ENCODE peak calls at places on chromosomes 12 and 14, in ten cellular contexts. One of them, this sample, is unnamed.

GRCh38 chr14:25909361-25909760 is 688.5 kb downstream of the NOVA1 start:
- DNase-seq in EL: no peak
- DNase-seq in activated T-helper 1 cell treated with Interleukin-2 at 50 U/mL for 16 hours: no peak
- DNase-seq in stimulated activated CD4-positive, alpha-beta T cell treated with anti-CD3 and anti-CD28 coated beads, Interleukin-12 subunit alpha, Interleukin-12 subunit beta, amount 100 ng/mL, for 24 hours: no peak
- DNase-seq in heart right ventricle: no peak
- DNase-seq in fibroblast of mammary gland: peak; percentile 57
- DNase-seq in T-helper 2 cell: no peak
- DNase-seq in fibroblast of lung: no peak
- DNase-seq in A172: no peak
- DNase-seq in AG10803: no peak
- DNase-seq in this sample: no peak

GRCh38 chr14:52877628-52878027 is 73.2 kb downstream of the FERMT2 start:
- DNase-seq in EL: peak; percentile 29
- DNase-seq in activated T-helper 1 cell treated with Interleukin-2 at 50 U/mL for 16 hours: no peak
- DNase-seq in stimulated activated CD4-positive, alpha-beta T cell treated with anti-CD3 and anti-CD28 coated beads, Interleukin-12 subunit alpha, Interleukin-12 subunit beta, amount 100 ng/mL, for 24 hours: no peak
- DNase-seq in heart right ventricle: no peak
- DNase-seq in fibroblast of mammary gland: peak; percentile 69
- DNase-seq in T-helper 2 cell: no peak
- DNase-seq in fibroblast of lung: peak; percentile 80
- DNase-seq in A172: no peak
- DNase-seq in AG10803: peak; percentile 63
- DNase-seq in this sample: no peak

GRCh38 chr12:132617822-132618682 is 524 bp upstream of the P2RX2 start:
- DNase-seq in EL: no peak
- DNase-seq in activated T-helper 1 cell treated with Interleukin-2 at 50 U/mL for 16 hours: no peak
- DNase-seq in stimulated activated CD4-positive, alpha-beta T cell treated with anti-CD3 and anti-CD28 coated beads, Interleukin-12 subunit alpha, Interleukin-12 subunit beta, amount 100 ng/mL, for 24 hours: no peak
- DNase-seq in heart right ventricle: no peak
- DNase-seq in fibroblast of mammary gland: no peak
- DNase-seq in T-helper 2 cell: no peak
- DNase-seq in fibroblast of lung: no peak
- DNase-seq in A172: no peak
- DNase-seq in AG10803: no peak
- DNase-seq in this sample: no peak

GRCh38 chr12:128808651-128809050 is 15.1 kb downstream of the SLC15A4 start:
- DNase-seq in EL: no peak
- DNase-seq in activated T-helper 1 cell treated with Interleukin-2 at 50 U/mL for 16 hours: no peak
- DNase-seq in stimulated activated CD4-positive, alpha-beta T cell treated with anti-CD3 and anti-CD28 coated beads, Interleukin-12 subunit alpha, Interleukin-12 subunit beta, amount 100 ng/mL, for 24 hours: no peak
- DNase-seq in heart right ventricle: no peak
- DNase-seq in fibroblast of mammary gland: no peak
- DNase-seq in T-helper 2 cell: no peak
- DNase-seq in fibroblast of lung: no peak
- DNase-seq in A172: no peak
- DNase-seq in AG10803: no peak
- DNase-seq in this sample: no peak

GRCh38 chr14:33734387-33734786 is 216.5 kb downstream of the EGLN3 start:
- DNase-seq in EL: no peak
- DNase-seq in activated T-helper 1 cell treated with Interleukin-2 at 50 U/mL for 16 hours: no peak
- DNase-seq in stimulated activated CD4-positive, alpha-beta T cell treated with anti-CD3 and anti-CD28 coated beads, Interleukin-12 subunit alpha, Interleukin-12 subunit beta, amount 100 ng/mL, for 24 hours: no peak
- DNase-seq in heart right ventricle: no peak
- DNase-seq in fibroblast of mammary gland: no peak
- DNase-seq in T-helper 2 cell: peak; percentile 30
- DNase-seq in fibroblast of lung: no peak
- DNase-seq in A172: no peak
- DNase-seq in AG10803: no peak
- DNase-seq in this sample: no peak

GRCh38 chr14:20499108-20499507 is 6.2 kb upstream of the RNASE10 start:
- DNase-seq in EL: no peak
- DNase-seq in activated T-helper 1 cell treated with Interleukin-2 at 50 U/mL for 16 hours: no peak
- DNase-seq in stimulated activated CD4-positive, alpha-beta T cell treated with anti-CD3 and anti-CD28 coated beads, Interleukin-12 subunit alpha, Interleukin-12 subunit beta, amount 100 ng/mL, for 24 hours: no peak
- DNase-seq in heart right ventricle: no peak
- DNase-seq in fibroblast of mammary gland: no peak
- DNase-seq in T-helper 2 cell: no peak
- DNase-seq in fibroblast of lung: no peak
- DNase-seq in A172: no peak
- DNase-seq in AG10803: no peak
- DNase-seq in this sample: no peak

GRCh38 chr12:132391326-132392041 is 62.1 kb upstream of the GALNT9 start:
- DNase-seq in EL: no peak
- DNase-seq in activated T-helper 1 cell treated with Interleukin-2 at 50 U/mL for 16 hours: no peak
- DNase-seq in stimulated activated CD4-positive, alpha-beta T cell treated with anti-CD3 and anti-CD28 coated beads, Interleukin-12 subunit alpha, Interleukin-12 subunit beta, amount 100 ng/mL, for 24 hours: no peak
- DNase-seq in heart right ventricle: no peak
- DNase-seq in fibroblast of mammary gland: no peak
- DNase-seq in T-helper 2 cell: no peak
- DNase-seq in fibroblast of lung: no peak
- DNase-seq in A172: no peak
- DNase-seq in AG10803: no peak
- DNase-seq in this sample: no peak

GRCh38 chr12:104790296-104791125 is 167.6 kb downstream of the SLC41A2 start:
- DNase-seq in EL: no peak
- DNase-seq in activated T-helper 1 cell treated with Interleukin-2 at 50 U/mL for 16 hours: peak; percentile 8
- DNase-seq in stimulated activated CD4-positive, alpha-beta T cell treated with anti-CD3 and anti-CD28 coated beads, Interleukin-12 subunit alpha, Interleukin-12 subunit beta, amount 100 ng/mL, for 24 hours: peak; percentile 5
- DNase-seq in heart right ventricle: peak; percentile 23
- DNase-seq in fibroblast of mammary gland: peak; percentile 10
- DNase-seq in T-helper 2 cell: peak; percentile 32
- DNase-seq in fibroblast of lung: no peak
- DNase-seq in A172: no peak
- DNase-seq in AG10803: no peak
- DNase-seq in this sample: peak; percentile 18

GRCh38 chr14:75566321-75566720 is 12.1 kb upstream of the FLVCR2 start:
- DNase-seq in EL: no peak
- DNase-seq in activated T-helper 1 cell treated with Interleukin-2 at 50 U/mL for 16 hours: peak; percentile 52
- DNase-seq in stimulated activated CD4-positive, alpha-beta T cell treated with anti-CD3 and anti-CD28 coated beads, Interleukin-12 subunit alpha, Interleukin-12 subunit beta, amount 100 ng/mL, for 24 hours: peak; percentile 76
- DNase-seq in heart right ventricle: no peak
- DNase-seq in fibroblast of mammary gland: peak; percentile 14
- DNase-seq in T-helper 2 cell: peak; percentile 97
- DNase-seq in fibroblast of lung: no peak
- DNase-seq in A172: no peak
- DNase-seq in AG10803: peak; percentile 5
- DNase-seq in this sample: no peak

GRCh38 chr14:64209428-64210165 is 84.6 kb downstream of the ESR2 start:
- DNase-seq in EL: no peak
- DNase-seq in activated T-helper 1 cell treated with Interleukin-2 at 50 U/mL for 16 hours: no peak
- DNase-seq in stimulated activated CD4-positive, alpha-beta T cell treated with anti-CD3 and anti-CD28 coated beads, Interleukin-12 subunit alpha, Interleukin-12 subunit beta, amount 100 ng/mL, for 24 hours: no peak
- DNase-seq in heart right ventricle: peak; percentile 54
- DNase-seq in fibroblast of mammary gland: peak; percentile 19
- DNase-seq in T-helper 2 cell: no peak
- DNase-seq in fibroblast of lung: peak; percentile 23
- DNase-seq in A172: no peak
- DNase-seq in AG10803: peak; percentile 63
- DNase-seq in this sample: no peak

GRCh38 chr12:55717397-55718007 is 1.7 kb downstream of the BLOC1S1 start:
- DNase-seq in EL: peak; percentile 81
- DNase-seq in activated T-helper 1 cell treated with Interleukin-2 at 50 U/mL for 16 hours: no peak
- DNase-seq in stimulated activated CD4-positive, alpha-beta T cell treated with anti-CD3 and anti-CD28 coated beads, Interleukin-12 subunit alpha, Interleukin-12 subunit beta, amount 100 ng/mL, for 24 hours: no peak
- DNase-seq in heart right ventricle: no peak
- DNase-seq in fibroblast of mammary gland: peak; percentile 94
- DNase-seq in T-helper 2 cell: no peak
- DNase-seq in fibroblast of lung: peak; percentile 85
- DNase-seq in A172: peak; percentile 75
- DNase-seq in AG10803: no peak
- DNase-seq in this sample: no peak

GRCh38 chr14:77641534-77642341 is 25.3 kb upstream of the SPTLC2 start:
- DNase-seq in EL: peak; percentile 77
- DNase-seq in activated T-helper 1 cell treated with Interleukin-2 at 50 U/mL for 16 hours: peak; percentile 52
- DNase-seq in stimulated activated CD4-positive, alpha-beta T cell treated with anti-CD3 and anti-CD28 coated beads, Interleukin-12 subunit alpha, Interleukin-12 subunit beta, amount 100 ng/mL, for 24 hours: peak; percentile 39
- DNase-seq in heart right ventricle: peak; percentile 79
- DNase-seq in fibroblast of mammary gland: peak; percentile 74
- DNase-seq in T-helper 2 cell: peak; percentile 79
- DNase-seq in fibroblast of lung: peak; percentile 47
- DNase-seq in A172: no peak
- DNase-seq in AG10803: peak; percentile 68
- DNase-seq in this sample: peak; percentile 27

GRCh38 chr12:60465060-60465459 is 869.2 kb downstream of the SLC16A7 start:
- DNase-seq in EL: no peak
- DNase-seq in activated T-helper 1 cell treated with Interleukin-2 at 50 U/mL for 16 hours: no peak
- DNase-seq in stimulated activated CD4-positive, alpha-beta T cell treated with anti-CD3 and anti-CD28 coated beads, Interleukin-12 subunit alpha, Interleukin-12 subunit beta, amount 100 ng/mL, for 24 hours: no peak
- DNase-seq in heart right ventricle: no peak
- DNase-seq in fibroblast of mammary gland: no peak
- DNase-seq in T-helper 2 cell: no peak
- DNase-seq in fibroblast of lung: no peak
- DNase-seq in A172: no peak
- DNase-seq in AG10803: no peak
- DNase-seq in this sample: no peak

GRCh38 chr14:39593339-39593738 is 161.1 kb upstream of the FBXO33 start:
- DNase-seq in EL: no peak
- DNase-seq in activated T-helper 1 cell treated with Interleukin-2 at 50 U/mL for 16 hours: no peak
- DNase-seq in stimulated activated CD4-positive, alpha-beta T cell treated with anti-CD3 and anti-CD28 coated beads, Interleukin-12 subunit alpha, Interleukin-12 subunit beta, amount 100 ng/mL, for 24 hours: no peak
- DNase-seq in heart right ventricle: no peak
- DNase-seq in fibroblast of mammary gland: peak; percentile 15
- DNase-seq in T-helper 2 cell: no peak
- DNase-seq in fibroblast of lung: no peak
- DNase-seq in A172: no peak
- DNase-seq in AG10803: no peak
- DNase-seq in this sample: no peak

GRCh38 chr12:110271015-110271414 is 10.0 kb upstream of the ATP2A2 start:
- DNase-seq in EL: no peak
- DNase-seq in activated T-helper 1 cell treated with Interleukin-2 at 50 U/mL for 16 hours: no peak
- DNase-seq in stimulated activated CD4-positive, alpha-beta T cell treated with anti-CD3 and anti-CD28 coated beads, Interleukin-12 subunit alpha, Interleukin-12 subunit beta, amount 100 ng/mL, for 24 hours: no peak
- DNase-seq in heart right ventricle: no peak
- DNase-seq in fibroblast of mammary gland: no peak
- DNase-seq in T-helper 2 cell: no peak
- DNase-seq in fibroblast of lung: no peak
- DNase-seq in A172: no peak
- DNase-seq in AG10803: no peak
- DNase-seq in this sample: no peak

GRCh38 chr12:85484387-85484786 is 204.4 kb downstream of the ALX1 start:
- DNase-seq in EL: no peak
- DNase-seq in activated T-helper 1 cell treated with Interleukin-2 at 50 U/mL for 16 hours: no peak
- DNase-seq in stimulated activated CD4-positive, alpha-beta T cell treated with anti-CD3 and anti-CD28 coated beads, Interleukin-12 subunit alpha, Interleukin-12 subunit beta, amount 100 ng/mL, for 24 hours: no peak
- DNase-seq in heart right ventricle: no peak
- DNase-seq in fibroblast of mammary gland: no peak
- DNase-seq in T-helper 2 cell: no peak
- DNase-seq in fibroblast of lung: no peak
- DNase-seq in A172: no peak
- DNase-seq in AG10803: no peak
- DNase-seq in this sample: no peak

GRCh38 chr14:20400965-20401593 is 12.2 kb downstream of the TEP1 start:
- DNase-seq in EL: peak; percentile 14
- DNase-seq in activated T-helper 1 cell treated with Interleukin-2 at 50 U/mL for 16 hours: no peak
- DNase-seq in stimulated activated CD4-positive, alpha-beta T cell treated with anti-CD3 and anti-CD28 coated beads, Interleukin-12 subunit alpha, Interleukin-12 subunit beta, amount 100 ng/mL, for 24 hours: no peak
- DNase-seq in heart right ventricle: no peak
- DNase-seq in fibroblast of mammary gland: peak; percentile 33
- DNase-seq in T-helper 2 cell: no peak
- DNase-seq in fibroblast of lung: peak; percentile 36
- DNase-seq in A172: peak; percentile 60
- DNase-seq in AG10803: no peak
- DNase-seq in this sample: no peak